ENCODE peak calls at places on chromosomes 6 and 20, in six cellular contexts. O, Z, U, R, S and F are unnamed samples.

GRCh38 chr6:124433369-124434064 is 528.7 kb upstream of the RNF217 start:
- DNase-seq in O (peak; percentile 19), R (no peak), U (no peak), S (no peak), Z (no peak), F (peak; percentile 94)

GRCh38 chr6:105346052-105346451 is 56.8 kb downstream of the PREP start:
- DNase-seq in R (peak; percentile 64), Z (no peak), O (peak; percentile 93), U (no peak), S (no peak), F (no peak)

GRCh38 chr6:123619156-123619555 is 17.6 kb downstream of the TRDN start:
- DNase-seq in U (no peak), O (no peak), Z (no peak), S (no peak), R (no peak), F (no peak)

GRCh38 chr20:59598625-59599310 is 5.6 kb upstream of the PHACTR3 start:
- DNase-seq in Z (no peak), U (peak; percentile 19), R (no peak), O (no peak), S (no peak), F (no peak)

GRCh38 chr6:29752451-29753308 is 29.4 kb downstream of the HLA-F start:
- DNase-seq in O (peak; percentile 77), R (no peak), U (peak; percentile 85), S (peak; percentile 96), Z (peak; percentile 84), F (peak; percentile 70)

GRCh38 chr20:21509597-21510331 is 4.1 kb downstream of the NKX2-2 start:
- DNase-seq in R (no peak), S (no peak), U (no peak), Z (peak; percentile 26), O (peak; percentile 67), F (no peak)

GRCh38 chr6:15509335-15509933 is 153.4 kb downstream of the DTNBP1 start:
- DNase-seq in Z (no peak), S (no peak), U (no peak), O (no peak), R (no peak), F (no peak)

GRCh38 chr20:57661201-57662027 is 41.2 kb upstream of the ZBP1 start:
- DNase-seq in O (no peak), Z (no peak), R (no peak), U (no peak), S (peak; percentile 62), F (no peak)

GRCh38 chr20:6162239-6162638 is 39.4 kb upstream of the FERMT1 start:
- DNase-seq in S (peak; percentile 80), O (peak; percentile 51), U (no peak), R (no peak), Z (peak; percentile 49), F (no peak)

GRCh38 chr6:11012295-11012754 is 31.8 kb downstream of the ELOVL2 start:
- DNase-seq in S (no peak), Z (no peak), O (no peak), R (no peak), U (no peak), F (no peak)

GRCh38 chr6:18053071-18053475 is 65.6 kb upstream of the KIF13A start:
- DNase-seq in Z (peak; percentile 68), O (no peak), S (no peak), R (no peak), U (no peak), F (no peak)

GRCh38 chr6:16824804-16825777 is 63.8 kb upstream of the ATXN1 start:
- DNase-seq in R (no peak), U (no peak), Z (no peak), S (no peak), O (no peak), F (no peak)

GRCh38 chr6:122059918-122060317 is 339.5 kb upstream of the HSF2 start:
- DNase-seq in U (no peak), S (no peak), R (no peak), O (peak; percentile 23), Z (no peak), F (no peak)

GRCh38 chr6:328184-328670 is 35.9 kb downstream of the DUSP22 start:
- DNase-seq in Z (no peak), R (no peak), O (peak; percentile 92), U (peak; percentile 48), S (peak; percentile 87), F (no peak)

GRCh38 chr6:161438430-161439030 is 164.7 kb upstream of the AGPAT4 start:
- DNase-seq in R (no peak), Z (no peak), U (no peak), S (no peak), O (no peak), F (no peak)

GRCh38 chr20:53867741-53868351 is 202.5 kb downstream of the BCAS1 start:
- DNase-seq in U (no peak), O (no peak), Z (no peak), R (no peak), S (no peak), F (no peak)

GRCh38 chr6:45044510-45045252 is 283.4 kb upstream of the RUNX2 start:
- DNase-seq in R (no peak), S (no peak), Z (no peak), O (peak; percentile 34), U (no peak), F (no peak)

GRCh38 chr20:41005361-41005729 is 23.3 kb upstream of the TOP1 start:
- DNase-seq in Z (peak; percentile 95), R (peak; percentile 79), S (peak; percentile 97), U (no peak), O (peak; percentile 95), F (no peak)

GRCh38 chr6:43782764-43783513 is 12.9 kb downstream of the VEGFA start:
- DNase-seq in Z (no peak), S (no peak), R (no peak), O (no peak), U (no peak), F (no peak)

GRCh38 chr20:5031206-5031557 is 29.9 kb upstream of the SLC23A2 start:
- DNase-seq in Z (no peak), S (no peak), R (no peak), O (no peak), U (no peak), F (no peak)